ENCODE peak calls at places on chromosomes 2 and 18, in four cellular contexts. U is HuH-7.5, K is left ventricle myocardium inferior, R is HFF-Myc. S is an unnamed sample.

GRCh38 chr2:107721581-107721980 is 105.1 kb upstream of the RGPD4 start:
- DNase-seq in U (no peak), K (no peak), R (no peak), S (no peak)

GRCh38 chr2:45922577-45922988 is 271.1 kb downstream of the PRKCE start:
- DNase-seq in U (no peak), K (peak; percentile 72), R (peak; percentile 52), S (peak; percentile 86)

GRCh38 chr2:19767876-19768275 is 133.9 kb downstream of the TTC32 start:
- DNase-seq in R (no peak), U (no peak), K (no peak), S (no peak)

GRCh38 chr18:50393802-50394201 is 19.0 kb downstream of the SKA1 start:
- DNase-seq in K (no peak), U (no peak), R (no peak), S (no peak)

GRCh38 chr2:65055427-65056214 is 595 bp upstream of the CEP68 start:
- DNase-seq in R (no peak), K (no peak), U (peak; percentile 57), S (peak; percentile 77)

GRCh38 chr2:215460682-215461081 is 24.8 kb upstream of the FN1 start:
- DNase-seq in K (no peak), U (no peak), R (no peak), S (no peak)

GRCh38 chr2:45777996-45778719 is 126.7 kb downstream of the PRKCE start:
- DNase-seq in U (no peak), R (no peak), K (no peak), S (no peak)

GRCh38 chr2:238420878-238421694 is 5.6 kb upstream of the ASB1 start:
- DNase-seq in U (no peak), K (no peak), R (no peak), S (no peak)

GRCh38 chr2:11480406-11480805 is 14.4 kb upstream of the E2F6 start:
- DNase-seq in U (no peak), K (no peak), R (no peak), S (no peak)

GRCh38 chr2:232133078-232133477 is 171.6 kb downstream of the DIS3L2 start:
- DNase-seq in R (no peak), U (no peak), K (no peak), S (no peak)

GRCh38 chr18:56475250-56475649 is 163.1 kb downstream of the TXNL1 start:
- DNase-seq in R (no peak), U (no peak), K (no peak), S (no peak)

GRCh38 chr2:152513681-152514080 is 178.7 kb downstream of the FMNL2 start:
- DNase-seq in R (no peak), K (no peak), U (no peak), S (peak; percentile 35)

GRCh38 chr2:127771756-127772155 is 39.2 kb downstream of the WDR33 start:
- DNase-seq in U (no peak), R (no peak), K (no peak), S (no peak)

GRCh38 chr2:157279331-157279730 is 21.8 kb downstream of the GALNT5 start:
- DNase-seq in K (no peak), U (no peak), R (no peak), S (no peak)

GRCh38 chr2:180983468-180984388 is 3.3 kb downstream of the UBE2E3 start:
- DNase-seq in R (peak; percentile 50), K (no peak), U (peak; percentile 38), S (peak; percentile 59)

GRCh38 chr2:239181074-239181581 is 219.7 kb downstream of the HDAC4 start:
- DNase-seq in U (no peak), K (peak; percentile 7), R (no peak), S (peak; percentile 72)

GRCh38 chr18:23422751-23423418 is 30.2 kb upstream of the RIOK3 start:
- DNase-seq in K (peak; percentile 36), R (peak; percentile 14), U (peak; percentile 15), S (no peak)